ENCODE peak calls at places on chromosomes 5 and 9, in ten cellular contexts. One of them, this sample, is unnamed.

GRCh38 chr9:124110307-124110915 is 98.8 kb downstream of the LHX2 start:
- DNase-seq in sigmoid colon: no peak
- DNase-seq in A549: peak
- DNase-seq in suprapubic skin: no peak
- DNase-seq in stomach: peak
- DNase-seq in tibial nerve: peak
- DNase-seq in H1: peak
- DNase-seq in SK-N-SH: no peak
- DNase-seq in transverse colon: peak
- DNase-seq in upper lobe of left lung: peak
- DNase-seq in this sample: peak

GRCh38 chr5:174293006-174293405 is 247.5 kb downstream of the NSG2 start:
- DNase-seq in sigmoid colon: no peak
- DNase-seq in A549: no peak
- DNase-seq in suprapubic skin: no peak
- DNase-seq in stomach: no peak
- DNase-seq in tibial nerve: no peak
- DNase-seq in H1: peak
- DNase-seq in SK-N-SH: no peak
- DNase-seq in transverse colon: no peak
- DNase-seq in upper lobe of left lung: no peak
- DNase-seq in this sample: no peak

GRCh38 chr5:103840600-103840999 is 278.0 kb upstream of the NUDT12 start:
- DNase-seq in sigmoid colon: no peak
- DNase-seq in A549: no peak
- DNase-seq in suprapubic skin: no peak
- DNase-seq in stomach: no peak
- DNase-seq in tibial nerve: no peak
- DNase-seq in H1: no peak
- DNase-seq in SK-N-SH: no peak
- DNase-seq in transverse colon: no peak
- DNase-seq in upper lobe of left lung: no peak
- DNase-seq in this sample: no peak

GRCh38 chr5:77379558-77380061 is 112.5 kb downstream of the WDR41 start:
- DNase-seq in sigmoid colon: no peak
- DNase-seq in A549: no peak
- DNase-seq in suprapubic skin: no peak
- DNase-seq in stomach: no peak
- DNase-seq in tibial nerve: no peak
- DNase-seq in H1: no peak
- DNase-seq in SK-N-SH: no peak
- DNase-seq in transverse colon: no peak
- DNase-seq in upper lobe of left lung: no peak
- DNase-seq in this sample: no peak

GRCh38 chr5:9869616-9870288 is 239.6 kb upstream of the TAS2R1 start:
- DNase-seq in sigmoid colon: no peak
- DNase-seq in A549: no peak
- DNase-seq in suprapubic skin: no peak
- DNase-seq in stomach: no peak
- DNase-seq in tibial nerve: no peak
- DNase-seq in H1: no peak
- DNase-seq in SK-N-SH: no peak
- DNase-seq in transverse colon: no peak
- DNase-seq in upper lobe of left lung: no peak
- DNase-seq in this sample: no peak

GRCh38 chr5:16916262-16916878 is 19.7 kb downstream of the MYO10 start:
- DNase-seq in sigmoid colon: no peak
- DNase-seq in A549: no peak
- DNase-seq in suprapubic skin: no peak
- DNase-seq in stomach: no peak
- DNase-seq in tibial nerve: no peak
- DNase-seq in H1: no peak
- DNase-seq in SK-N-SH: no peak
- DNase-seq in transverse colon: no peak
- DNase-seq in upper lobe of left lung: no peak
- DNase-seq in this sample: no peak

GRCh38 chr9:135077497-135078200 is 9.8 kb upstream of the OLFM1 start:
- DNase-seq in sigmoid colon: peak
- DNase-seq in A549: peak
- DNase-seq in suprapubic skin: peak
- DNase-seq in stomach: peak
- DNase-seq in tibial nerve: no peak
- DNase-seq in H1: peak
- DNase-seq in SK-N-SH: no peak
- DNase-seq in transverse colon: peak
- DNase-seq in upper lobe of left lung: peak
- DNase-seq in this sample: no peak

GRCh38 chr5:32445831-32446614 is 1.5 kb upstream of the ZFR start:
- DNase-seq in sigmoid colon: no peak
- DNase-seq in A549: no peak
- DNase-seq in suprapubic skin: no peak
- DNase-seq in stomach: no peak
- DNase-seq in tibial nerve: no peak
- DNase-seq in H1: no peak
- DNase-seq in SK-N-SH: no peak
- DNase-seq in transverse colon: peak
- DNase-seq in upper lobe of left lung: no peak
- DNase-seq in this sample: no peak

DNA sequence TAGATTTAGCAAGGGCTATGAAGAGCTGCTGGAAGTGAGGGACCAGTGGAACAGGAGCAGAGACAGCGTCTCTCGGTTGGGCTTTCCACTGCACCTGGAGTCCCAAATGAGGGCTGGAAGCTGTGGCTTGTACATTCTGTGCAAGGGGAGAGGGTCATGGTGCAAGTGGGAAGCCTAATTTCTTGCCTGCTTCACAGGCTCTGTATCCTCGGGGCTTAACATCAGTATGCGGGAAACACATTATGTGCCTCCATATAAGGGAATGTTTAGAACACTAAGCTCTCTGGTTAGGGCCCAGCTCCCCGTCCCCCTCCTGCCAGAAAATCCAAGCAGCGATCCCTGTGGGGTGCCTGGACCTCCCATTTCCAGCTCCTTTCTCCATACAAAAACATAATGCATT is 89.0 kb upstream of the NIPAL4 start:
- DNase-seq in sigmoid colon: peak
- DNase-seq in A549: no peak
- DNase-seq in suprapubic skin: no peak
- DNase-seq in stomach: no peak
- DNase-seq in tibial nerve: no peak
- DNase-seq in H1: no peak
- DNase-seq in SK-N-SH: no peak
- DNase-seq in transverse colon: no peak
- DNase-seq in upper lobe of left lung: no peak
- DNase-seq in this sample: no peak
- TF ChIP-seq EP300 in sigmoid colon: no peak
- TF ChIP-seq EP300 in A549: no peak
- TF ChIP-seq EP300 in suprapubic skin: no peak
- TF ChIP-seq EP300 in stomach: peak
- TF ChIP-seq EP300 in tibial nerve: no peak
- TF ChIP-seq EP300 in H1: no peak
- TF ChIP-seq EP300 in SK-N-SH: no peak
- TF ChIP-seq EP300 in transverse colon: peak
- TF ChIP-seq EP300 in upper lobe of left lung: no peak
- TF ChIP-seq EP300 in this sample: no peak

GRCh38 chr5:170329524-170329923 is 31.9 kb upstream of the LCP2 start:
- DNase-seq in sigmoid colon: no peak
- DNase-seq in A549: no peak
- DNase-seq in suprapubic skin: no peak
- DNase-seq in stomach: no peak
- DNase-seq in tibial nerve: no peak
- DNase-seq in H1: no peak
- DNase-seq in SK-N-SH: no peak
- DNase-seq in transverse colon: no peak
- DNase-seq in upper lobe of left lung: no peak
- DNase-seq in this sample: no peak

GRCh38 chr5:170332058-170332457 is 34.5 kb upstream of the LCP2 start:
- DNase-seq in sigmoid colon: no peak
- DNase-seq in A549: no peak
- DNase-seq in suprapubic skin: no peak
- DNase-seq in stomach: no peak
- DNase-seq in tibial nerve: no peak
- DNase-seq in H1: no peak
- DNase-seq in SK-N-SH: no peak
- DNase-seq in transverse colon: no peak
- DNase-seq in upper lobe of left lung: no peak
- DNase-seq in this sample: no peak

GRCh38 chr5:170327168-170327567 is 29.6 kb upstream of the LCP2 start:
- DNase-seq in sigmoid colon: no peak
- DNase-seq in A549: no peak
- DNase-seq in suprapubic skin: no peak
- DNase-seq in stomach: no peak
- DNase-seq in tibial nerve: no peak
- DNase-seq in H1: no peak
- DNase-seq in SK-N-SH: no peak
- DNase-seq in transverse colon: no peak
- DNase-seq in upper lobe of left lung: no peak
- DNase-seq in this sample: no peak

GRCh38 chr5:170330568-170331054 is 33.0 kb upstream of the LCP2 start:
- DNase-seq in sigmoid colon: no peak
- DNase-seq in A549: no peak
- DNase-seq in suprapubic skin: no peak
- DNase-seq in stomach: no peak
- DNase-seq in tibial nerve: no peak
- DNase-seq in H1: no peak
- DNase-seq in SK-N-SH: no peak
- DNase-seq in transverse colon: no peak
- DNase-seq in upper lobe of left lung: no peak
- DNase-seq in this sample: no peak

DNA sequence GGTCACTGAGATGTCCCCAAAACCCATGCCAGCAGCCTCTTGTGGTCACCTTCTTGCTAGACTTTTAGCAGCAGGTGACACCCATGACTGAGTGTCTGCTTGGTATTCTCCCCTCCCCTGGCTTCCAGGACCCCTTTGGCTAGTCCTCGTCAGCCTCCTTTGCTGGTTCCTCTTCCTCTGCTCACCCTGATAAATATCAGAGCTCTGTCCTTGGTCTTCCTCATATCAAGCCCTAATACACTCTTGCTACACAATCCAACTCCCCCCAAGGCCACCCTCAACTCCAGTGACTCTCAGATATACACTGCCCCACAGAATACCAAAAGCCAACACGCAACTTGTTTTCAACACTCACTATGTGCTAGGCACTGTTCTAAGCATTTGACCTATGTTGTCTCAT is 30.2 kb upstream of the LCP2 start:
- DNase-seq in sigmoid colon: no peak
- DNase-seq in A549: no peak
- DNase-seq in suprapubic skin: no peak
- DNase-seq in stomach: no peak
- DNase-seq in tibial nerve: no peak
- DNase-seq in H1: no peak
- DNase-seq in SK-N-SH: no peak
- DNase-seq in transverse colon: no peak
- DNase-seq in upper lobe of left lung: no peak
- DNase-seq in this sample: no peak
- TF ChIP-seq EP300 in sigmoid colon: no peak
- TF ChIP-seq EP300 in A549: no peak
- TF ChIP-seq EP300 in suprapubic skin: no peak
- TF ChIP-seq EP300 in stomach: no peak
- TF ChIP-seq EP300 in tibial nerve: no peak
- TF ChIP-seq EP300 in H1: no peak
- TF ChIP-seq EP300 in SK-N-SH: no peak
- TF ChIP-seq EP300 in transverse colon: no peak
- TF ChIP-seq EP300 in upper lobe of left lung: no peak
- TF ChIP-seq EP300 in this sample: no peak

DNA sequence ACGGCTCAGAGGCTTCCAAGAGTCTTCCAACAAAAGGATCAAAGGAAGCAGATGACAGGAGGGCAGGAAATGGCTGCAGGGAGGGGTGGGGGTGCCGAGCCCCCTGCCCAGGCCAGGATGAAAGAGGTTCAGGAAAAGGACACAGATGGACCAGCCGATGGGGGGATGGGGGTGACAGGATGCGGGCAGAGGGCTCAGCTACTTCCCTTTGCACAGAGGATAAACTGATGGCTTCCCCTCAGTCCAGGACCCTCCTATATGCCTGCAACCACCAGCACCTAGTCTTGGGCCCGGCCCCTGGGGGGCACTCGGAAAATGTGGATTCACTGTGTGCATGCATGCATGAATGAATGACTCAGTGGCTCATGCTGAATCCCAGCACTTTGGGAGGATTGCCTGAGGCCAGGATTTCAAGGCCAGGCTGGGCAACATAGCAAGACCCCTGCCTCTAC is 148.2 kb downstream of the C9orf50 start:
- DNase-seq in sigmoid colon: no peak
- DNase-seq in A549: no peak
- DNase-seq in suprapubic skin: no peak
- DNase-seq in stomach: no peak
- DNase-seq in tibial nerve: no peak
- DNase-seq in H1: no peak
- DNase-seq in SK-N-SH: no peak
- DNase-seq in transverse colon: no peak
- DNase-seq in upper lobe of left lung: no peak
- DNase-seq in this sample: no peak
- TF ChIP-seq EP300 in sigmoid colon: no peak
- TF ChIP-seq EP300 in A549: no peak
- TF ChIP-seq EP300 in suprapubic skin: no peak
- TF ChIP-seq EP300 in stomach: no peak
- TF ChIP-seq EP300 in tibial nerve: no peak
- TF ChIP-seq EP300 in H1: no peak
- TF ChIP-seq EP300 in SK-N-SH: no peak
- TF ChIP-seq EP300 in transverse colon: no peak
- TF ChIP-seq EP300 in upper lobe of left lung: no peak
- TF ChIP-seq EP300 in this sample: no peak

GRCh38 chr5:172104801-172105701 is 83.0 kb downstream of the STK10 start:
- DNase-seq in sigmoid colon: no peak
- DNase-seq in A549: no peak
- DNase-seq in suprapubic skin: no peak
- DNase-seq in stomach: no peak
- DNase-seq in tibial nerve: no peak
- DNase-seq in H1: no peak
- DNase-seq in SK-N-SH: no peak
- DNase-seq in transverse colon: no peak
- DNase-seq in upper lobe of left lung: no peak
- DNase-seq in this sample: no peak

GRCh38 chr5:172101547-172102225 is 86.3 kb downstream of the STK10 start:
- DNase-seq in sigmoid colon: no peak
- DNase-seq in A549: no peak
- DNase-seq in suprapubic skin: no peak
- DNase-seq in stomach: no peak
- DNase-seq in tibial nerve: no peak
- DNase-seq in H1: no peak
- DNase-seq in SK-N-SH: no peak
- DNase-seq in transverse colon: no peak
- DNase-seq in upper lobe of left lung: no peak
- DNase-seq in this sample: no peak

GRCh38 chr5:172102913-172103629 is 85.0 kb downstream of the STK10 start:
- DNase-seq in sigmoid colon: peak
- DNase-seq in A549: peak
- DNase-seq in suprapubic skin: no peak
- DNase-seq in stomach: peak
- DNase-seq in tibial nerve: no peak
- DNase-seq in H1: no peak
- DNase-seq in SK-N-SH: no peak
- DNase-seq in transverse colon: peak
- DNase-seq in upper lobe of left lung: no peak
- DNase-seq in this sample: peak

GRCh38 chr5:172104021-172104420 is 84.0 kb downstream of the STK10 start:
- DNase-seq in sigmoid colon: no peak
- DNase-seq in A549: no peak
- DNase-seq in suprapubic skin: no peak
- DNase-seq in stomach: no peak
- DNase-seq in tibial nerve: no peak
- DNase-seq in H1: no peak
- DNase-seq in SK-N-SH: no peak
- DNase-seq in transverse colon: no peak
- DNase-seq in upper lobe of left lung: no peak
- DNase-seq in this sample: no peak

DNA sequence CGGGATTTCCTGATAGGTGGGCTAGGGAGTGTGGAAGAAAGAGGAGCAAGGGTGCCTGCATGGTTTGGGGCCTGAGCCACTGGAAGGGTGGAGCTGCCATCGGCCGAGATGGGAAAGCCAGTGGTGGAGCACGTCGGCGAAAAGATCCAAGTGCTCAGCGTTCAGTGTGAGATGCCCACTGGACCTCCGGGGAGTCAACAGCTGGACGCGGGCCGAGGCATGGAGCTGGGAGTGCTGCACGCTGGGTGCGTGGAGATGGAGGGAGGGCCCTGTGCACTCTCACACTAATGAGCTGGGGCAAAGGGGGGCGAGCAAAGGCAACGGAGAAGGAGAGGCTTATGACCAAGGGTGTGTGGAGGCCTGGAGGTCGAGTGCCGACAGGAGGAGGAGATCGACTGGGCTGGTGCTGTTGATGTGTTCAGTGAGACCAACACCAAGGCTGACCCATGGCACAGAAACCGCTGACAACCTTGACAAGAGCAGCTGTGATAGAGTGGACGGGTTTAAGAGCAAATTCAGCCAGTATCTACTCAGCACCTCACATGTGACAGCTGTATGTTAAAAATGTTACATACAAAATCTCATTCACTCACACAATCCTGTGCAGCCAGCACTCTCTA is 85.7 kb downstream of the STK10 start:
- DNase-seq in sigmoid colon: no peak
- DNase-seq in A549: no peak
- DNase-seq in suprapubic skin: no peak
- DNase-seq in stomach: no peak
- DNase-seq in tibial nerve: no peak
- DNase-seq in H1: no peak
- DNase-seq in SK-N-SH: no peak
- DNase-seq in transverse colon: no peak
- DNase-seq in upper lobe of left lung: no peak
- DNase-seq in this sample: no peak
- TF ChIP-seq EP300 in sigmoid colon: no peak
- TF ChIP-seq EP300 in A549: no peak
- TF ChIP-seq EP300 in suprapubic skin: no peak
- TF ChIP-seq EP300 in stomach: no peak
- TF ChIP-seq EP300 in tibial nerve: no peak
- TF ChIP-seq EP300 in H1: no peak
- TF ChIP-seq EP300 in SK-N-SH: no peak
- TF ChIP-seq EP300 in transverse colon: no peak
- TF ChIP-seq EP300 in upper lobe of left lung: no peak
- TF ChIP-seq EP300 in this sample: no peak

This sample was measured in ovary.